ENCODE peak calls at places on chromosomes 11 and 22, in five cellular contexts. I, X, E, H and N are unnamed samples.

GRCh38 chr22:28917747-28918543 is 34.6 kb downstream of the ZNRF3 start:
- DNase-seq in I (no peak), H (no peak), E (peak), X (peak), N (no peak)

GRCh38 chr11:128664286-128664685 is 29.6 kb upstream of the FLI1 start:
- DNase-seq in X (peak), H (no peak), E (no peak), I (no peak), N (no peak)

GRCh38 chr11:117171648-117172051 is 6.9 kb upstream of the SIDT2 start:
- DNase-seq in I (no peak), H (no peak), X (peak), E (peak), N (no peak)

GRCh38 chr22:32615874-32616564 is 141.4 kb downstream of the FBXO7 start:
- DNase-seq in E (no peak), H (no peak), I (no peak), X (peak), N (no peak)

GRCh38 chr11:102116453-102117205 is 6.4 kb downstream of the YAP1 start:
- DNase-seq in H (no peak), X (no peak), E (peak), I (no peak), N (no peak)

GRCh38 chr11:122998727-122999370 is 17.2 kb upstream of the BSX start:
- DNase-seq in H (no peak), X (peak), I (no peak), E (no peak), N (no peak)

GRCh38 chr11:57100638-57101312 is 81.0 kb upstream of the LRRC55 start:
- DNase-seq in H (no peak), X (no peak), E (peak), I (no peak), N (no peak)

GRCh38 chr11:107591098-107591445 is at the start of gene ELMOD1:
- DNase-seq in I (peak), E (peak), H (peak), X (peak), N (peak)

GRCh38 chr22:41983516-41983915 is 14.3 kb downstream of the SEPTIN3 start:
- DNase-seq in I (no peak), H (no peak), X (no peak), E (peak), N (no peak)

GRCh38 chr11:12746593-12747097 is 72.4 kb downstream of the TEAD1 start:
- DNase-seq in X (peak), E (peak), H (peak), I (peak), N (no peak)

GRCh38 chr11:46723359-46723680 is 4.3 kb downstream of the F2 start:
- DNase-seq in I (no peak), E (no peak), X (no peak), H (no peak), N (no peak)

GRCh38 chr11:117610045-117610444 is 187.0 kb downstream of the DSCAML1 start:
- DNase-seq in E (peak), X (no peak), I (peak), H (no peak), N (peak)

GRCh38 chr11:66068923-66069714 is 953 bp upstream of the PACS1 start:
- DNase-seq in X (no peak), E (peak), H (peak), I (peak), N (peak)

GRCh38 chr11:74927496-74927895 is 21.4 kb downstream of the XRRA1 start:
- DNase-seq in H (no peak), X (no peak), E (no peak), I (no peak), N (no peak)

GRCh38 chr22:37211853-37212173 is 464 bp downstream of the SSTR3 start:
- DNase-seq in I (no peak), X (no peak), E (no peak), H (no peak), N (no peak)

GRCh38 chr11:36056160-36056751 is 112.4 kb downstream of the LDLRAD3 start:
- DNase-seq in X (peak), H (no peak), I (peak), E (peak), N (peak)

GRCh38 chr11:45093761-45094455 is 52.5 kb upstream of the PRDM11 start:
- DNase-seq in X (no peak), H (no peak), E (no peak), I (no peak), N (no peak)

GRCh38 chr11:130644187-130644586 is 195.7 kb downstream of the ADAMTS15 start:
- DNase-seq in X (peak), I (no peak), H (no peak), E (no peak), N (no peak)

GRCh38 chr22:48539261-48539660 is 1288.4 kb downstream of the BRD1 start:
- DNase-seq in I (no peak), X (no peak), E (no peak), H (no peak), N (no peak)

GRCh38 chr11:110955797-110956196 is 243.6 kb upstream of the ARHGAP20 start:
- DNase-seq in E (peak), I (no peak), H (no peak), X (no peak), N (no peak)

GRCh38 chr22:21570398-21570797 is 2.9 kb downstream of the UBE2L3 start:
- DNase-seq in H (no peak), E (no peak), I (no peak), X (no peak), N (no peak)
- TF ChIP-seq CTCF in H (no peak), E (no peak), I (no peak), X (no peak), N (no peak)

GRCh38 chr11:1834791-1835670 is at the start of gene SYT8:
- DNase-seq in X (no peak), E (no peak), I (no peak), H (no peak), N (no peak)
- TF ChIP-seq CTCF in X (no peak), E (no peak), I (no peak), H (no peak), N (no peak)

DNA sequence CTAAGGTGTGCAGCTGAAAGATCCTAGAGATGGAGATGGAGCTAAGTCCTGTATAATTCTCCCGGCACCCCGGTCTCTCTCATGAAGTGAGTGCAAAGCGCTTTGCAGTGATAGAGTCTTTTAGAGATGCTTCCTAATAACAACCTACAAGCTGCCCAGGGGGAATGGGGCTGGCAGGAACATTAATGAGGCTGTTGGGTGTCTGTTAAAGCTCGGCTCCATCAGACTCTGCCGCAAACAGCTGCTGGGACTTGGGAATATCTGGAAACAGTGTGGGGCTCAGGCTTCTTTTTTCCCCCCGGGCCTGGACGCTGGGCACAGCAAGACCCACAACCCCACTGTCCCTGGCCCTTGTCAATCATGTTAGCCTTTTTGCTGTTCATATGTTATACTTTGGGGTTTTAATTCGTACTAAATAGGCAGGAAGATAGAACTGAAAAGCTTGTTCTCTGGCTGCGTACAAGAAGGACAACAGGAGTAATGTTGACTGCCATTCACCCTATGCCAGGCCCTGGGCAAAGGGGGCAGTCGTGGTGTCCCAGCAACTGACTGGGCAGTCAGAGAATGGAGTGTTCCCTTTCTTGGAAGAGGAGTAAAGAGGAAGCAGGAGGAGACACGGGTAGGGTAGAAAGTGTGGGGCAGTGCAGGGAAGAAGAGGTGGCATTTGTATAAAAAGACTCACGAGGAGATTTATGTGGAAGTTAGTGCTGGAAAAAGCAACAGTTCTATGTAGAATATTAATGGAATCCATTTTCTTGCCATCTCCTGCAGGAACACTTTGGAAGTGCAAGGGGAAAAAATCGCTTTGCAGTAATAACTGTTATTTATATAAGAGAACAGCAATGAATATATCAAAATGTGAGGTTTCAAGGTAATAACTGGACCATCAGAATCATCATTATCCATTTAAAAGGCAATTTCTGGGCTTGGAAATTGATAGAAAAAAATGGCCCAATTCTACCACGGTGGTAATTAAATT is 232.8 kb downstream of the GRIK4 start:
- DNase-seq in I (no peak), H (no peak), E (no peak), X (no peak), N (no peak)
- TF ChIP-seq CTCF in I (no peak), H (peak), E (no peak), X (no peak), N (no peak)

GRCh38 chr11:11382858-11383532 is 29.9 kb upstream of the CSNK2A3 start:
- DNase-seq in X (peak), I (no peak), E (no peak), H (no peak), N (no peak)

GRCh38 chr11:11380340-11380739 is 27.3 kb upstream of the CSNK2A3 start:
- DNase-seq in E (no peak), X (no peak), I (no peak), H (no peak), N (no peak)

GRCh38 chr11:11380883-11381282 is 27.8 kb upstream of the CSNK2A3 start:
- DNase-seq in H (no peak), I (no peak), X (no peak), E (no peak), N (no peak)

GRCh38 chr11:11379661-11380060 is 26.6 kb upstream of the CSNK2A3 start:
- DNase-seq in H (no peak), X (no peak), I (no peak), E (no peak), N (no peak)

DNA sequence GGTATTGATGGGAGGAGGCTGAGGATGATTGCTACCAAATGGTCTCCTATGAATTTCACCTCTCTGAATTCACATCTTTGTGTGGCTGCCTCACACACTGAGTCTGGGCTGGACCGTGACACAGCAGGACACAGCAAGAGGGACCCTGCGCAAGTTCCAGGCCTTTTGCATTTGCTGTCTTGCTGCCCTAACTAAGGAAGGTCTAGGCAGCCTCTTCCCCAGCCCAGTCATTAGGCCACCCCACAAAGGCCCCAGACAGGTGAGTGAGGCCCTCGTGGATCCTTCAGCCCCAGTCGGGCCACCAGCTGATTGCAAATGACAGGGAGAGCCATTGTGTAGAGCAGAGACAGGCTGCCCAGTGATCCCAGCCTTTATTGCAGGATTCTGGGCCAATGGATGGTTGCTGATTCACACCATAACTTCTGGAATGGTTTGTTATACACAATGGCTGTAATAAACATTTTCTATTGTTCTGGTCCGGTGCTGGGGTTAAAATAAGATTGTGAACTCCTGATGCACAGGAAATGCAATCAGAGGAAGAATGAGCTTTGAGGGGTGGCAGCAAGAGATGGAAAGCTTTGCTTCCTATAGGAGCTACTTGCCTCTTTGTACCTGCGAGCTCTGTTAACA is 28.5 kb upstream of the CSNK2A3 start:
- DNase-seq in I (no peak), E (no peak), H (no peak), X (no peak), N (no peak)
- TF ChIP-seq CTCF in I (no peak), E (no peak), H (no peak), X (no peak), N (no peak)

GRCh38 chr11:68808787-68809186 is 32.9 kb downstream of the CPT1A start:
- DNase-seq in E (no peak), I (no peak), X (no peak), H (no peak), N (no peak)

GRCh38 chr11:68803766-68804165 is 38.0 kb downstream of the CPT1A start:
- DNase-seq in H (no peak), E (no peak), I (no peak), X (no peak), N (no peak)

GRCh38 chr11:68809506-68809905 is 32.2 kb downstream of the CPT1A start:
- DNase-seq in X (no peak), I (no peak), H (no peak), E (no peak), N (no peak)

GRCh38 chr11:68806931-68807844 is 34.5 kb downstream of the CPT1A start:
- DNase-seq in I (no peak), X (no peak), E (peak), H (no peak), N (no peak)

GRCh38 chr11:68804786-68805185 is 36.9 kb downstream of the CPT1A start:
- DNase-seq in I (no peak), E (no peak), H (no peak), X (no peak), N (no peak)
- TF ChIP-seq CTCF in I (peak), E (no peak), H (no peak), X (peak), N (no peak)

GRCh38 chr11:58286249-58286648 is 18.2 kb upstream of the OR10W1 start:
- DNase-seq in E (peak), H (no peak), I (peak), X (peak), N (peak)
- TF ChIP-seq CTCF in E (peak), H (no peak), I (peak), X (peak), N (peak)

GRCh38 chr11:77112641-77113381 is 10.2 kb downstream of the OMP start:
- DNase-seq in E (no peak), H (no peak), I (no peak), X (no peak), N (no peak)

GRCh38 chr11:77114089-77114463 is 11.4 kb downstream of the OMP start:
- DNase-seq in I (no peak), H (no peak), E (no peak), X (no peak), N (no peak)

GRCh38 chr11:77115181-77115611 is 12.6 kb downstream of the OMP start:
- DNase-seq in H (no peak), I (no peak), X (no peak), E (no peak), N (no peak)

GRCh38 chr11:77111946-77112345 is 9.3 kb downstream of the OMP start:
- DNase-seq in H (no peak), E (no peak), X (no peak), I (no peak), N (no peak)

GRCh38 chr11:77113382-77114088 is 10.9 kb downstream of the OMP start:
- DNase-seq in X (peak), H (no peak), I (peak), E (peak), N (peak)
- TF ChIP-seq CTCF in X (peak), H (peak), I (peak), E (peak), N (peak)

GRCh38 chr11:108734956-108735559 is 70.2 kb downstream of the DDX10 start:
- DNase-seq in X (peak), H (no peak), I (peak), E (peak), N (no peak)
- TF ChIP-seq CTCF in X (peak), H (peak), I (peak), E (peak), N (no peak)

DNA sequence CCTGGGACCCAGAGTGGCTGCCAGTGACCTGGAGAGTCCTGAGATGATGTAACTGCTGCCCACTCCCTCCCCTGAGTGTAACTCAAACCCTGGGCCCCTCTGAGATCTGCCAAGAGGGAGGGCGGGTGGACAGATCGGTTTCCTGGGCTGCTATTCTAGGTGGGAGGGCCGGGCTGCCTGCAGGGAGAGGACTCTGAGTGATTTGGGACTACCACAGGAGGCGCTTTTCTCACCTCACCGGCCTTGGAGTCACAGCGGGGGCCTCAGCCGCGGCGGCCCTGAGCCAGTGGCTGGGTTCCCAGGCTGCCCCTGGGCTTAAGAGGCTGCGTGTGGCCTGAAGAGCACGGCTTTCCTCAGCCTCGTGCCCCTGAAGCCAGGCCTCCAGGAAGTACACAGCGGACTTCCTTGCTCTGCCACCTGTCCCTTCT is 11.4 kb downstream of the RELT start:
- DNase-seq in H (no peak), X (peak), I (no peak), E (no peak), N (no peak)
- TF ChIP-seq CTCF in H (no peak), X (no peak), I (no peak), E (no peak), N (no peak)